ENCODE peak calls at places on chromosomes 11 and 22, in five cellular contexts. W is astrocyte; C is HEK293T; D is naive thymus-derived CD8-positive, alpha-beta T cell; N is M059J. M is an unnamed sample.

GRCh38 chr11:3614742-3615171 is 27.0 kb downstream of the ART5 start:
- DNase-seq in N (peak; percentile 68), W (no peak), D (no peak), C (no peak), M (peak; percentile 19)

GRCh38 chr11:110710520-110711381 is 1.5 kb downstream of the ARHGAP20 start:
- DNase-seq in N (peak; percentile 25), C (peak; percentile 59), W (peak; percentile 17), D (peak; percentile 2), M (no peak)

GRCh38 chr11:63610604-63611394 is 3.4 kb downstream of the PLAAT3 start:
- DNase-seq in C (no peak), D (no peak), N (peak; percentile 48), W (peak; percentile 9), M (no peak)

GRCh38 chr22:47032956-47033647 is 270.7 kb downstream of the TBC1D22A start:
- DNase-seq in C (no peak), W (no peak), N (no peak), D (no peak), M (no peak)

GRCh38 chr11:96306600-96306932 is 36.4 kb downstream of the MAML2 start:
- DNase-seq in N (no peak), W (no peak), D (no peak), C (no peak), M (no peak)

GRCh38 chr11:114200785-114201184 is 95.4 kb upstream of the NNMT start:
- DNase-seq in W (no peak), N (no peak), C (no peak), D (no peak), M (no peak)

GRCh38 chr22:19666663-19667593 is 47.4 kb upstream of the SEPTIN5 start:
- DNase-seq in D (no peak), W (peak; percentile 89), C (no peak), N (no peak), M (no peak)

GRCh38 chr11:125094731-125095130 is 16.7 kb downstream of the TMEM218 start:
- DNase-seq in W (no peak), N (no peak), C (no peak), D (no peak), M (no peak)

GRCh38 chr11:120128392-120129172 is 9.3 kb downstream of the TRIM29 start:
- DNase-seq in N (peak; percentile 75), W (peak; percentile 66), D (no peak), C (peak; percentile 26), M (no peak)

GRCh38 chr22:44335903-44336803 is 23.4 kb upstream of the SHISAL1 start:
- DNase-seq in N (no peak), D (no peak), C (no peak), W (no peak), M (no peak)

GRCh38 chr11:125999234-125999880 is 53.5 kb downstream of the VSIG10L2 start:
- DNase-seq in W (no peak), D (no peak), N (no peak), C (no peak), M (no peak)

GRCh38 chr11:4926607-4927006 is 2.5 kb upstream of the OR51G1 start:
- DNase-seq in D (no peak), N (no peak), C (no peak), W (no peak), M (no peak)

GRCh38 chr22:25762147-25762546 is 20.2 kb downstream of the MYO18B start:
- DNase-seq in D (no peak), N (no peak), W (peak; percentile 20), C (no peak), M (no peak)

GRCh38 chr22:26621663-26622062 is at the start of gene CRYBA4:
- DNase-seq in C (no peak), W (no peak), D (no peak), N (no peak), M (no peak)

GRCh38 chr11:2819316-2819715 is 66.3 kb downstream of the CDKN1C start:
- DNase-seq in W (no peak), C (no peak), D (no peak), N (no peak), M (no peak)

GRCh38 chr11:40306938-40307548 is 1152.4 kb downstream of the LRRC4C start:
- DNase-seq in D (no peak), W (peak; percentile 29), C (peak; percentile 16), N (peak; percentile 49), M (no peak)

GRCh38 chr11:48098024-48098423 is 117.7 kb downstream of the PTPRJ start:
- DNase-seq in D (no peak), N (no peak), W (no peak), C (no peak), M (no peak)

GRCh38 chr11:556175-556699 is 4.3 kb downstream of the LMNTD2 start:
- DNase-seq in N (no peak), C (no peak), D (no peak), W (no peak), M (no peak)

GRCh38 chr11:68374531-68374930 is 62.1 kb downstream of the LRP5 start:
- DNase-seq in W (no peak), C (no peak), N (no peak), D (no peak), M (no peak)

GRCh38 chr22:47561115-47561675 is 798.7 kb downstream of the TBC1D22A start:
- DNase-seq in D (no peak), C (no peak), W (no peak), N (no peak), M (no peak)

GRCh38 chr11:114298701-114299090 is 2.5 kb downstream of the NNMT start:
- DNase-seq in C (no peak), N (no peak), D (no peak), W (no peak), M (no peak)

GRCh38 chr11:10654211-10655150 is 39.1 kb downstream of the IRAG1 start:
- DNase-seq in D (no peak), N (peak; percentile 77), C (peak; percentile 60), W (peak; percentile 68), M (no peak)

GRCh38 chr11:97965849-97966646 is 1054.7 kb upstream of the CNTN5 start:
- DNase-seq in D (no peak), N (peak; percentile 95), C (no peak), W (peak; percentile 96), M (no peak)

GRCh38 chr11:34234086-34234740 is 123.6 kb downstream of the ABTB2 start:
- DNase-seq in N (peak; percentile 79), C (no peak), W (peak; percentile 75), D (peak; percentile 35), M (peak; percentile 81)

GRCh38 chr22:44686873-44687600 is 15.0 kb upstream of the PRR5 start:
- DNase-seq in D (no peak), N (no peak), W (peak; percentile 53), C (no peak), M (no peak)

GRCh38 chr11:85889676-85890579 is 34.7 kb downstream of the CCDC83 start:
- DNase-seq in W (peak; percentile 88), N (peak; percentile 95), D (no peak), C (no peak), M (no peak)

GRCh38 chr11:76408171-76408965 is 27.2 kb downstream of the GVQW3 start:
- DNase-seq in N (no peak), D (no peak), C (no peak), W (no peak), M (no peak)

GRCh38 chr11:115745545-115746265 is 241.5 kb upstream of the CADM1 start:
- DNase-seq in D (no peak), W (no peak), C (no peak), N (no peak), M (no peak)

GRCh38 chr22:37187552-37187890 is 526 bp downstream of the C1QTNF6 start:
- DNase-seq in W (no peak), C (no peak), D (no peak), N (peak; percentile 76), M (no peak)

GRCh38 chr11:8086571-8086970 is 5.6 kb downstream of the TUB start:
- DNase-seq in N (no peak), W (no peak), C (no peak), D (no peak), M (no peak)

GRCh38 chr11:102451693-102452460 is 688 bp downstream of the TMEM123 start:
- DNase-seq in C (peak; percentile 50), D (peak; percentile 72), W (peak; percentile 31), N (peak; percentile 69), M (peak; percentile 61)

M was measured in activated CD8-positive, alpha-beta memory T cell treated with anti-CD3 and anti-CD28 coated beads for 4 hours.